ENCODE peak calls at places on chromosomes 2 and 18, in seven cellular contexts. V is HCT116, X is K562, R is SK-N-SH, U is H1, C is HepG2, H is GM12878. F is an unnamed sample.

GRCh38 chr2:110125292-110125691 is 9.7 kb upstream of the MALL start:
- DNase-seq in R (no peak), V (no peak), X (no peak), H (no peak), C (no peak), U (no peak), F (no peak)

GRCh38 chr2:218569038-218569431 is 396 bp downstream of the CNOT9 start:
- DNase-seq in X (peak), H (no peak), U (no peak), V (peak), C (peak), R (peak), F (no peak)

GRCh38 chr2:165803123-165803760 is 9.2 kb upstream of the GALNT3 start:
- DNase-seq in R (no peak), H (no peak), U (no peak), X (peak), V (no peak), C (no peak), F (no peak)

GRCh38 chr2:6103949-6104348 is 411.8 kb downstream of the SOX11 start:
- DNase-seq in H (no peak), X (no peak), U (peak), C (no peak), R (no peak), V (no peak), F (no peak)

GRCh38 chr2:219467736-219468075 is 31.0 kb upstream of the GMPPA start:
- DNase-seq in U (no peak), X (no peak), C (no peak), V (no peak), H (no peak), R (no peak), F (peak)

GRCh38 chr18:56953444-56953843 is 193.4 kb upstream of the BOD1L2 start:
- DNase-seq in V (no peak), H (no peak), R (peak), U (no peak), C (no peak), X (no peak), F (no peak)

GRCh38 chr2:189179607-189179979 is at the start of gene COL5A2:
- DNase-seq in H (no peak), V (no peak), R (no peak), X (no peak), U (no peak), C (no peak), F (no peak)

GRCh38 chr2:64727013-64727767 is 73.5 kb upstream of the SERTAD2 start:
- DNase-seq in R (no peak), H (peak), X (no peak), C (no peak), U (no peak), V (no peak), F (no peak)

GRCh38 chr2:188997276-188997675 is 23.1 kb downstream of the COL3A1 start:
- DNase-seq in C (no peak), V (no peak), H (no peak), X (no peak), U (no peak), R (no peak), F (no peak)

GRCh38 chr2:72991980-72992733 is 74.8 kb downstream of the EMX1 start:
- DNase-seq in U (peak), H (no peak), R (no peak), X (no peak), V (no peak), C (no peak), F (no peak)

GRCh38 chr18:68221116-68221724 is 493.7 kb downstream of the TMX3 start:
- DNase-seq in U (no peak), C (no peak), H (no peak), X (no peak), V (no peak), R (no peak), F (no peak)

GRCh38 chr2:105005601-105006000 is 32.3 kb upstream of the MRPS9 start:
- DNase-seq in U (no peak), C (no peak), H (no peak), R (no peak), V (no peak), X (no peak), F (peak)

GRCh38 chr18:45874501-45875184 is 49.2 kb downstream of the SIGLEC15 start:
- DNase-seq in R (no peak), H (peak), C (no peak), U (no peak), X (peak), V (no peak), F (no peak)

GRCh38 chr2:8534729-8535397 is 147.0 kb upstream of the ID2 start:
- DNase-seq in C (peak), R (peak), X (peak), U (no peak), H (no peak), V (no peak), F (no peak)

DNA sequence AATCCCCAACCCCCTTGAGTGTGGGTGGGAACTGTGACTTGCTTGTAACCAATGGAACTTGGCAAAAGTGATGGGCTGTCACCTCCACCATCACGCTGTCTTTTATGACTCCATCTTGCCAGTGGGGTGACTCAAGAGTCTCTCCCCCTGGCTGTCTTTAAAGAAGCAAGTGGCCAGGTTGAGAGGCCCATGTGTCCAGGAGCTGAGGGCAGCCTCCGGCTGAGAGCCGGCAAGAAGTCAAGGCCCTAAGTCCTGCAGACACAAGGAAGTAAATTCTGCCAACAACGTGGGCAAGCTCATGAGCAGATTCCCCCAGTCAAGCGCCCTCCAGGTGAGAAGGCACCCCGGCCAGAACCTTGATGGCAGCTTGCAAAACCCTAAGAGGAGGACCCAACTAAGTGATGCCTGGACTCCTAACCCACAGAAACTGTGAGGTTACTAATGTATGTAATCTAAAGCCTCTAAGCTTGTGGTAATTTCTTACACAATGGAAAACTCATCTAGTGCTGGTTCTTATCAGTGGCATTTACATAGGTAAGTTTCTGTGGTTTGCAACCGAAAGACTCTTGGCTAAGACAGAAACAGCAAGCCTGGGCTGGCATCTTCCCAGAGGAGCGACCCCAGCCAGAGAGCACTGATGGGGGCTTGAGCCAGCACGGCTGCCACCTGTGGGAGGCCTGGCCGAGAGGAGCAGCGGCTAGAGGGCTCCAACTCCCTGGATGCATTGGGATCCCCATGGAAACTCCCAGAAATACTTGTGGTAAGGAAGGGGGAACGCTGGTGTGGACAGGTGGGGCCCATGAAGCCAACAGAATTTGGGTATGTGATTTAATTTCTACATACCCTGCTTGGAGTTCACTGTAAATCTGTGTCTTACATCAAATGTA is 49.3 kb downstream of the CIB4 start:
- DNase-seq in U (peak), X (no peak), C (no peak), V (no peak), R (no peak), H (no peak), F (no peak)
- TF ChIP-seq JUND in U (no peak), X (no peak), C (no peak), V (no peak), R (no peak), H (no peak), F (no peak)

GRCh38 chr2:174607989-174608865 is 10.6 kb upstream of the WIPF1 start:
- DNase-seq in H (peak), C (no peak), V (no peak), X (no peak), U (no peak), R (peak), F (no peak)
- TF ChIP-seq JUND in H (no peak), C (no peak), V (no peak), X (no peak), U (no peak), R (no peak), F (no peak)

GRCh38 chr2:29262681-29263260 is 147.6 kb downstream of the CLIP4 start:
- DNase-seq in U (no peak), X (no peak), R (peak), H (no peak), C (no peak), V (no peak), F (no peak)

GRCh38 chr2:29261003-29261402 is 145.8 kb downstream of the CLIP4 start:
- DNase-seq in U (no peak), X (no peak), H (no peak), V (no peak), R (no peak), C (no peak), F (no peak)

GRCh38 chr2:29259221-29259620 is 144.0 kb downstream of the CLIP4 start:
- DNase-seq in H (no peak), X (no peak), V (no peak), C (no peak), U (no peak), R (no peak), F (no peak)

GRCh38 chr2:29263886-29264285 is 148.7 kb downstream of the CLIP4 start:
- DNase-seq in V (no peak), R (no peak), U (no peak), H (no peak), X (no peak), C (no peak), F (no peak)

DNA sequence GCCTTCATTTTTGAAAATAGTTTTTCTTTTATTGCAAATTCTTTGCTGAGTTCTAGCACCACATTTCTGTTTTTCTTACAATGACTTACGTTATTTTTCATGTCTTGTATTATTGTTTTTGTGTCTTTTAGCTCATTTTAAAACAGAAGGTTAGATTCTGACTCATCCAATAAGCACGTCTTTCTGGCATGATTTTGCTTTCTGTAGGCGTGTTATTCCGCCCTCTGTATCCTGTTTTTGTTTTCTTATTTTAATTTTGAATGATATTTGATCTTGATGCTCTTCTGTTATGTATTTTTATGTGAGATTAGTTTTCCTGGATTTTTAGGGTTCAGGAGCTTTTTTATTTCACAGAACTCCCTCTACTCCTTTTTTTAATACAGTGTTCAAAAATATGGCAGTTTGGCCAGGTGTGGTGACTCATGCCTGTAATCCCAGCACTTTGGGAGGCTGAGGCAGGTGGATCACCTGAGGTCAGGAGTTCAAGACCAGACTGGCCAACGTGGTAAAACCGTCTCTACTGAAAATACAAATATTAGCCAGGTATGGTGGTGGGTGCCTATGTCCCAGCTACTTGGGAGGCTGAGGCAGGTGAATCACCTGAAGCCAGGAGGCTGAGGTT is 145.0 kb downstream of the CLIP4 start:
- DNase-seq in R (no peak), H (no peak), C (no peak), U (no peak), V (no peak), X (no peak), F (no peak)
- TF ChIP-seq JUND in R (no peak), H (no peak), C (no peak), U (no peak), V (no peak), X (no peak), F (no peak)

GRCh38 chr2:26934335-26934724 is 36.1 kb upstream of the MAPRE3 start:
- DNase-seq in X (no peak), V (no peak), C (no peak), H (no peak), R (no peak), U (no peak), F (no peak)
- TF ChIP-seq JUND in X (no peak), V (no peak), C (no peak), H (no peak), R (no peak), U (no peak), F (no peak)

DNA sequence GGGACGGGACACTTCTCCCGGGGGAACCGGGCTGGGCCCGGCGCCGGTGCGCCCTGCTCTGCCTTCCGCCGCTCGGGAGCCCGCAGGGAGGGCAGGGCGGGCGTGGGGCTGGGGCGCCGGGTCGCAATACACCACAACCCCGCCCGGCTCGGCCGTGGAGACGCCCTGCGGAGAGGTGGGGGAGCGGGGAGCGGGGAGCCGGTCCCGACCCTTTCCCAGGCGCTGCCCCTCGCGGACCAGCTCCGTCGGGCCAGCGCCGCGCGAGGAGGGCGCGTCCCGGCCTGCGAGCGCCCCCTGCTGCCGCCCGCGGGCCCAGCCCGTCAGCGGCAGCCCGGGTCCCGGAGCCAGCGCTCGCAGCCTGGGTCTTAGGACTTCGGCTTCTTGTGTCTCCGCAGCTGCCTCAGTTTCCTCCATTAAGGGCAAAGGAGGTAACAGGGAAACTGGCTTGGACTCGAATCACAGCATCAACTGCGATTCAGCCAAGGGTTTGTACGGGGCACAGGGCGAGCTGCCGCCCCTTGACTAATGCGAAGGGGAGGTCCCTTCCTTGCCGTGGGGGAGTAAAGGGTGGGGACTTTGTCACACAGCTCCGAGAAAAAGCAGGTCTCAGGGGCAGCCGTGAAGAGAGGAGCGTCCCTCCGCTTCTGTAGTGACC is 635 bp upstream of the ADRA2B start:
- DNase-seq in V (no peak), U (no peak), H (no peak), X (peak), R (peak), C (no peak), F (peak)
- TF ChIP-seq JUND in V (no peak), U (no peak), H (no peak), X (no peak), R (no peak), C (no peak), F (no peak)

DNA sequence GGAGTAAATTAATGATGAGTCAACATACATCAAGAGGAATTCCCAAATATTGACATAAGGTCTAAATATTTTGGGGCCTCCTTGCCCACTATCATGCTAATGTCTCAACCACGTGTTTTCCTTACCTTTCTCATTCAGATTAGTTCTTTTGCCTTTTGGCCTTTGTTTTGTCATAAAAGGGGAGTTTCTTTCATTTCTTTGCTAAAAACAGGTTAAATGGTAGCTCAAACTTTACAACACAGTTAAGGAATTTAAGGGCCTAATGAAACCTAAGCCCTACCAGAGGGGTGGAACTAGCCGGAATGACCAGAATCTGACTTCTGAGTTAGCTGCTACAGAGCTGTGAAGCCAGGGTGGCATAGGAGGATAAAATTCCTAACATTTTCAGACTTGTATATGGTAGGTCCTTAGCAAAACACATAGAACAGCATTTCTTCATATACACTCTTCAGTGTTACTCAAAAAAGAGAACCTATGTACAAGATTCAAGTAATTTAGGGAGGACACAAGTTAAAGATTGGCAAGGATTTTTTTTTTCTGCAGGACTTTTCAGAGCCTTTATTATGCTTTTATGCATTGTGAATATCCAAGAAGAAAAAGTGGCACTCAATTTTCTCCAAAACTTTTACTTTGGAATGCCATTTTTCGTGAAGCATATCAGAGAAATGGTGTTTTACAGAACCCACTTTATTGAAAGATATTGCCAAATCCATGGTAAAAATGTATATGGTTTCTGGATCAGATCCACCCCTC is 633.1 kb downstream of the ARHGAP15 start:
- DNase-seq in V (no peak), X (no peak), H (no peak), U (no peak), R (no peak), C (no peak), F (peak)
- TF ChIP-seq JUND in V (no peak), X (no peak), H (no peak), U (no peak), R (no peak), C (no peak), F (no peak)

GRCh38 chr18:59015531-59016152 is 124.0 kb upstream of the SEC11C start:
- DNase-seq in U (peak), X (no peak), R (no peak), H (no peak), C (no peak), V (no peak), F (no peak)
- TF ChIP-seq JUND in U (no peak), X (no peak), R (no peak), H (no peak), C (no peak), V (no peak), F (no peak)

GRCh38 chr2:27083410-27084296 is 2.9 kb upstream of the KHK start:
- DNase-seq in R (no peak), U (no peak), C (peak), X (no peak), H (no peak), V (no peak), F (no peak)
- TF ChIP-seq JUND in R (no peak), U (no peak), C (no peak), X (no peak), H (no peak), V (no peak), F (no peak)